ENCODE peak calls at places on chromosomes 13 and 19, in four cellular contexts. U is IMR-90, B is K562, L is GM12878. M is an unnamed sample.

GRCh38 chr13:23921451-23921888 is 24.2 kb upstream of the C1QTNF9B start:
- DNase-seq in B (peak), L (no peak), U (peak), M (peak)

GRCh38 chr13:107254392-107254791 is 686.5 kb upstream of the ARGLU1 start:
- DNase-seq in B (no peak), U (no peak), L (no peak), M (no peak)

GRCh38 chr19:38838208-38838985 is 6.8 kb upstream of the ECH1 start:
- DNase-seq in U (no peak), B (peak), L (no peak), M (no peak)

GRCh38 chr19:4100647-4101495 is 23.1 kb downstream of the MAP2K2 start:
- DNase-seq in L (no peak), U (no peak), B (no peak), M (no peak)

GRCh38 chr13:35894636-35895035 is 236.5 kb downstream of the DCLK1 start:
- DNase-seq in L (no peak), U (peak), B (no peak), M (no peak)

GRCh38 chr13:48159436-48160225 is 64.7 kb upstream of the MED4 start:
- DNase-seq in U (no peak), L (no peak), B (no peak), M (no peak)

GRCh38 chr13:94431987-94432386 is 47.5 kb downstream of the DCT start:
- DNase-seq in U (no peak), L (no peak), B (no peak), M (no peak)

GRCh38 chr19:57934820-57935665 is at the start of gene ZNF418:
- DNase-seq in L (peak), U (peak), B (peak), M (peak)

GRCh38 chr13:105611424-105611823 is 924.0 kb downstream of the EFNB2 start:
- DNase-seq in L (no peak), B (no peak), U (peak), M (no peak)

GRCh38 chr13:67117010-67117550 is 113.1 kb downstream of the PCDH9 start:
- DNase-seq in L (no peak), B (no peak), U (no peak), M (no peak)

GRCh38 chr19:48556163-48556562 is 4.2 kb downstream of the SULT2B1 start:
- DNase-seq in L (no peak), U (peak), B (peak), M (no peak)

GRCh38 chr13:51291341-51291740 is 48.1 kb upstream of the SERPINE3 start:
- DNase-seq in U (peak), B (no peak), L (no peak), M (peak)

GRCh38 chr19:2949939-2950285 is 5.1 kb upstream of the ZNF77 start:
- DNase-seq in U (peak), B (peak), L (no peak), M (no peak)

GRCh38 chr19:9912551-9913236 is 23.6 kb downstream of the OLFM2 start:
- DNase-seq in B (no peak), U (no peak), L (no peak), M (no peak)

GRCh38 chr19:55667006-55667381 is 8.0 kb upstream of the EPN1 start:
- DNase-seq in U (no peak), L (no peak), B (no peak), M (no peak)

GRCh38 chr19:46927106-46927505 is 66.3 kb downstream of the ARHGAP35 start:
- DNase-seq in L (no peak), B (no peak), U (no peak), M (no peak)

GRCh38 chr19:47790398-47790814 is 11.9 kb downstream of the SELENOW start:
- DNase-seq in L (no peak), U (peak), B (peak), M (peak)

GRCh38 chr19:31975461-31975860 is 369.9 kb upstream of the ZNF507 start:
- DNase-seq in L (no peak), B (no peak), U (no peak), M (no peak)

GRCh38 chr19:14271830-14272229 is 65.9 kb upstream of the ADGRL1 start:
- DNase-seq in U (no peak), L (no peak), B (no peak), M (no peak)

GRCh38 chr13:95924389-95924994 is 128.7 kb downstream of the UGGT2 start:
- DNase-seq in U (peak), L (no peak), B (no peak), M (no peak)

GRCh38 chr13:39773833-39774232 is 118.4 kb downstream of the COG6 start:
- DNase-seq in U (peak), L (no peak), B (no peak), M (no peak)

GRCh38 chr13:30045916-30046704 is 195.7 kb upstream of the UBL3 start:
- DNase-seq in L (no peak), B (no peak), U (peak), M (no peak)

GRCh38 chr19:35986664-35987570 is 8.1 kb upstream of the SDHAF1 start:
- DNase-seq in U (no peak), B (peak), L (no peak), M (peak)

GRCh38 chr13:23381877-23382276 is 51.6 kb downstream of the SACS start:
- DNase-seq in B (no peak), U (no peak), L (no peak), M (no peak)

GRCh38 chr13:79593611-79594275 is 112.8 kb downstream of the NDFIP2 start:
- DNase-seq in B (no peak), U (peak), L (no peak), M (no peak)

GRCh38 chr13:31982124-31982523 is 49.5 kb upstream of the FRY start:
- DNase-seq in U (no peak), L (no peak), B (no peak), M (no peak)

GRCh38 chr13:68428292-68428691 is 1198.2 kb upstream of the PCDH9 start:
- DNase-seq in U (no peak), L (no peak), B (no peak), M (no peak)

GRCh38 chr19:32599736-32600157 is 18.8 kb downstream of the PDCD5 start:
- DNase-seq in U (peak), L (no peak), B (peak), M (no peak)

GRCh38 chr13:33191425-33192221 is 93.9 kb downstream of the STARD13 start:
- DNase-seq in L (no peak), B (no peak), U (peak), M (no peak)

GRCh38 chr19:10593820-10594637 is 6.9 kb upstream of the AP1M2 start:
- DNase-seq in L (peak), B (peak), U (no peak), M (no peak)

GRCh38 chr19:17220207-17220758 is 5.1 kb downstream of the USE1 start:
- DNase-seq in B (peak), L (no peak), U (peak), M (no peak)

GRCh38 chr13:29566864-29567263 is 28.6 kb downstream of the SLC7A1 start:
- DNase-seq in U (no peak), L (no peak), B (no peak), M (no peak)

GRCh38 chr19:54201980-54202379 is 1.3 kb downstream of the RPS9 start:
- DNase-seq in L (no peak), U (no peak), B (no peak), M (no peak)

GRCh38 chr19:5016781-5017180 is 47.9 kb downstream of the KDM4B start:
- DNase-seq in B (peak), L (no peak), U (no peak), M (no peak)

GRCh38 chr13:100875392-100876043 is 200.9 kb upstream of the TMTC4 start:
- DNase-seq in L (peak), U (peak), B (no peak), M (no peak)

GRCh38 chr13:36476661-36477060 is 44.4 kb downstream of the CCNA1 start:
- DNase-seq in L (no peak), B (no peak), U (no peak), M (no peak)

GRCh38 chr19:41991025-41991424 is 3.0 kb downstream of the ATP1A3 start:
- DNase-seq in L (no peak), U (no peak), B (no peak), M (no peak)

GRCh38 chr19:13014921-13015280 is 19.6 kb downstream of the NFIX start:
- DNase-seq in U (no peak), B (no peak), L (no peak), M (no peak)

GRCh38 chr19:13014101-13014920 is 19.0 kb downstream of the NFIX start:
- DNase-seq in L (no peak), B (peak), U (no peak), M (no peak)

GRCh38 chr19:13016628-13017305 is 21.5 kb downstream of the NFIX start:
- DNase-seq in U (no peak), L (no peak), B (peak), M (no peak)

GRCh38 chr19:13016245-13016627 is 21.0 kb downstream of the NFIX start:
- DNase-seq in L (no peak), U (no peak), B (peak), M (no peak)

DNA sequence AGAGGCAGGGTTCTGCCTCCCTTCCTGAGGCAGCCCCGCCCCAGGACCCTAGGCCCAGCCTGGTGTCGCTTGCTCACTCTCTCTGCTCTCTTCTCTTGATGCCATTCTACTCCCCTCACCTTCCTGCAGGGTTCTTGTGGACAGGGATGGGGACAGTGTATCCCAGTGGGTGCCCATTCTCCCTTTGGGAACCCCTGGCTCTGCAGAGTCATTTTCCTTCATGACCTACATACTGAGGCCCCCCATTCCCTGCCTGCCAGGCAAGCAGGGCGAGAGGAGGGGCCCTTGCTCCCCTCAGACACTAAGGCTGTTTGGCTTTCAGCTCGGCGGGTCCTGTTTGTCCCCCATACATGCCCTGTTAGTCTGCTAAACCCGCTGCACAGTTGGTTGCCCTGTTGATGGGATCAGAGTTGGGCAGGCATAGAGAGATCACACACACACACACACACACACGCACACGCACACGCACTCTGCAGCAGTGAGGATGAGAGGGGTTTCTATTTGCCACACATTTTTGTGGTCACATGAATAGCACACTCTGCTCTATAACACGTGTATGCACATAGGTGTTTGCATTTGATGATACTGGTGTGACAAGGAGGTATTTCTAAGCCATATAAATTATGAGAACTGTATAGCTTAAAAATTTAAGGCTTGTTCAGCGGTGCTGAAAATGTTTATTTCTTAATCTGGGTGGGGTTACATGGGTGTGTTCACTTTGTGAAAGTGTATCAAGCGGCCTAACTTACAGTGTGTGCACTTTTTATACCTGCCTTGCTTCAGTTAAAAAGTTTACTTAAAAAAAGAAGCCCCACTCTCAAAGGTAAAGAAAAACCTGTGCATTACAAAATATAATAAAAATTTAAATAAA is 20.3 kb downstream of the NFIX start:
- DNase-seq in U (peak), B (peak), L (no peak), M (peak)
- TF ChIP-seq CHD1 in U (no peak), B (no peak), L (no peak), M (no peak)

GRCh38 chr19:44648536-44649370 is 5.0 kb downstream of the PVR start:
- DNase-seq in U (peak), B (no peak), L (no peak), M (no peak)
- TF ChIP-seq CHD1 in U (no peak), B (no peak), L (no peak), M (no peak)

DNA sequence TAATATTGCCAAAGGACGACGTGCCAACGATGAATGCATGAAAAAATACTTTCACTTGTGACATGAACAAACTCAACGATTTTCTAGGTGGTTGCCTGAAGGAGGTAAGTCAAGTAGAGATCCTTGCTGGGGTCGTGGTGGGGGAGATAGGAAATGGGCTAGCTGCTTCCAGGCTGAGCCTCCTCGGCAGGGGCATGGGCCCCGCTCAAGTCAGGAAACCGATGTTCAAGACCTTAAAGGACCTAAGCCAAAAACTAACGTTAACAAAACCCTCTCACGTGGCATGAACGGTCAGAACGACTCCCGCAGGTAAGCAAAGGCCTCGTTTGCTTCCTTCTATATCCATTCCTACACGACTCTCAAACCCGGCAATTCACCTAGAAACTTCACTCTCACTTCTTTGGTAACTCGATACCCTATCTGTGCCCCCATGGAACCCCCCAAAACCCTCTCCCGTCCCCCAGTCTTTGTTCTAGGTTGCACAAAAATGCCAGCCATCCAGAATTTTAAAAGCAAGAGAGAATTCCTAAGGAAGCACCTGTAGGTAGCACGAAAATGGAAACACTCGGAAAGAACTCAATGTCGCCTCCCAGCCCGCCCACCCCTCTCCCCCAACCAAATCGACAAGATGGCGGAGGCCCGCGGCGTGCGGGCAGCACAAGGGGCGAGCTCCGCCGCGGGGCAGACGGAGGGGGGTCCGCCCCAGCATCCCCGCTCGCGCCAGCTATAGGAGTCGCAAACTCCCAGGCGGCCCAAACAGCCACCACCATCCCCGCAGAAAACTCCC is 13.6 kb downstream of the ACP4 start:
- DNase-seq in B (peak), L (no peak), U (no peak), M (no peak)
- TF ChIP-seq CHD1 in B (peak), L (peak), U (no peak), M (no peak)

GRCh38 chr13:112510002-112510780 is 77.8 kb downstream of the TUBGCP3 start:
- DNase-seq in U (peak), L (no peak), B (peak), M (peak)
- TF ChIP-seq CHD1 in U (no peak), L (no peak), B (no peak), M (no peak)

DNA sequence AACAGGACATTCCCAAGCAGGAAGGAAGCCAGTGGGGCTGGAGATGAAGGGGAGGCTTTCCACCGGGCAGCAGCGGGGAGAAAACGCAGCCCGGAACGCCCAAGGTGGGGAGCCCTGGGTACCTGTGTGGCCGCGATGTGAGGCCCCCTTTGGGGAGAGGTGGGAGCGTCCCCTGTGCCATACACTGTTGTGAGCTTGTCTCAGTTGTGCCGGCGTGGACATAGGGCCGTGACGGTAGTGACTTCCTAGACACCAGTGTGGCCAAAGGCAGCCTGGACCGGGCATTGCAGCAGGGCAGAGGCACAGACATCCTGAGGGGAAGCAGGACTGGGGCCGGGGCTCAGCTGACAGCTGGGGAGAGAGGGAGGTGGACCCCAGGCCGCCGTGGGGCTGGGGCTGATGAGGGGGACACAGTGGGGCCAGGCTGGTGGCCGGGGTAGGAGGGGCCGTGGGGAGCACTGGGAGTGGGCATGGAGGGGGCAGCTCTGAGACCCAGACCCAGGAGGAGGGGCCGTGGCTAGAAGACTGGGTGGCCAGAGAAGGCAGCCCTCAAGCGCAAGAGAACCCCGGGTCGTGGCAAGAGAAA is 38.5 kb upstream of the TFDP1 start:
- DNase-seq in B (no peak), U (no peak), L (no peak), M (no peak)
- TF ChIP-seq CHD1 in B (no peak), U (no peak), L (no peak), M (no peak)

DNA sequence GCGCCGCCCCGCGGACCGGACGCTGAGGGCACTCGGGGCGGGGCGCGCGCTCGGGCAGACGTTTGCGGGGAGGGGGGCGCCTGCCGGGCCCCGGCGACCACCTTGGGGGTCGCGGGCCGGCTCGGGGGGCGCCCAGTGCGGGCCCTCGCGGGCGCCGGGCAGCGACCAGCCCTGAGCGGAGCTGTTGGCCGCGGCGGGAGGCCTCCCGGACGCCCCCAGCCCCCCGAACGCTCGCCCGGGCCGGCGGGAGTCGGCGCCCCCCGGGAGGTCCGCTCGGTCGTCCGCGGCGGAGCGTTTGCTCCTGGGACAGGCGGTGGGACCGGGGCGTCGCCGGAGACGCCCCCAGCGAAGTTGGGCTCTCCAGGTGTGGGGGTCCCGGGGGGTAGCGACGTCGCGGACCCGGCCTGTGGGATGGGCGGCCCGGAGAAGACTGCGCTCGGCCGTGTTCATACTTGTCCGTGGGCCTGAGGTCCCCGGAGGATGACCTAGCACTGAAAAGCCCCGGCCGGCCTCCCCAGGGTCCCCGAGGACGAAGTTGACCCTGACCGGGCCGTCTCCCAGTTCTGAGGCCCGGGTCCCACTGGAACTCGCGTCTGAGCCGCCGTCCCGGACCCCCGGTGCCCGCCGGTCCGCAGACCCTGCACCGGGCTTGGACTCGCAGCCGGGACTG is 620 bp downstream of the STK11 start:
- DNase-seq in B (no peak), L (no peak), U (no peak), M (no peak)
- TF ChIP-seq CHD1 in B (no peak), L (no peak), U (no peak), M (no peak)

DNA sequence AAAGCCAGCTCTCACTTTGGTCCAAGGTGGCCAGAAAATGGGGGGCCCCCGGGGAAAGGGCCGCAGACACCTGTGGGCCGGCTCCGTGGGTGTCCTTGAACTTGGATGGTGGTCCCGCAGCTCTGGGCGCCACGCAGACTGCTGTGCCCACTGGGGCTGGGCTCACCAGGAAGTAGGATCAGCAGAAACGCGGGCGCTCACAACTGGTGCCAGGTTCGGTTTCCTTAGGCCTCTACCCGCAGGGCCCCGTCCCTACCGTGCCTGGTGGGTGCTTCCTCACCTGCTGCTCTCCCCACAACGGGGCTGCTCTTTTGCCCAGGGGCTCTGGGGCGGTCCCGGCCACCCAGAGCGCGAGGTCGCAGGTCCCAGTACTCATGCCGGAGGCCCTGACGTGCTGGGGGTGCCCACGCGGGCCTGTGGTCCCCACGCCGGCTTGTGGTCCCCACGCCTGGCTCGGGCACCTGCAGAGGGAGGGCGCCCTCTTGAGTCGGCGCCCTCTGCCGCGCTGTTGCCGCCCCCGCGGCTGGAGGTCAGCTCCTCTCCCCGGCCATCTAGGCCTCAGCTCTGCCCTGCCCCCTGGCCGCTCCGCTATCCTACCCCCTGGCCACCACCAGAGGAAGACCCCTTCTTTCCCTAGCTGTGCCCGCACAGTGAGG is 1303.6 kb downstream of the UQCRFS1 start:
- DNase-seq in L (no peak), U (no peak), B (no peak), M (no peak)
- TF ChIP-seq CHD1 in L (no peak), U (no peak), B (no peak), M (no peak)

M was measured in H1.